ENCODE peak calls at places on chromosomes 13 and 19, in seven cellular contexts. V is smooth muscle cell of the brain vasculature; F is NCI-H345; J is naive thymus-derived CD8-positive, alpha-beta T cell; O is T follicular helper cell; T is IMR-90; G is foreskin keratinocyte. I is an unnamed sample.

GRCh38 chr19:47713046-47714021 is at the start of gene EHD2:
- DNase-seq in V (no peak), F (no peak), J (peak; percentile 7), O (no peak), T (peak; percentile 76), G (peak; percentile 53), I (peak; percentile 26)

GRCh38 chr19:21148681-21149080 is 6.8 kb downstream of the ZNF431 start:
- DNase-seq in V (no peak), F (no peak), J (no peak), O (no peak), T (no peak), G (no peak), I (no peak)

GRCh38 chr19:1605236-1606137 is at the start of gene UQCR11:
- DNase-seq in V (peak; percentile 85), F (peak; percentile 94), J (peak; percentile 87), O (peak; percentile 89), T (peak; percentile 96), G (peak; percentile 91), I (peak; percentile 79)

GRCh38 chr19:50792852-50793250 is 2.6 kb downstream of the ACP4 start:
- DNase-seq in V (no peak), F (no peak), J (no peak), O (no peak), T (no peak), G (no peak), I (no peak)

GRCh38 chr13:24900507-24900906 is 136.5 kb downstream of the RNF17 start:
- DNase-seq in V (no peak), F (no peak), J (no peak), O (no peak), T (no peak), G (no peak), I (no peak)

GRCh38 chr13:39036212-39036611 is 1.7 kb downstream of the PROSER1 start:
- DNase-seq in V (no peak), F (no peak), J (no peak), O (no peak), T (peak; percentile 4), G (peak; percentile 35), I (no peak)

GRCh38 chr19:5182811-5183210 is 157.8 kb downstream of the PTPRS start:
- DNase-seq in V (no peak), F (no peak), J (no peak), O (no peak), T (no peak), G (no peak), I (no peak)

GRCh38 chr19:48568345-48568886 is 16.4 kb downstream of the SULT2B1 start:
- DNase-seq in V (no peak), F (no peak), J (no peak), O (no peak), T (peak; percentile 88), G (peak; percentile 75), I (no peak)

GRCh38 chr19:18800079-18800478 is 9.0 kb upstream of the COMP start:
- DNase-seq in V (no peak), F (no peak), J (no peak), O (no peak), T (no peak), G (no peak), I (no peak)

GRCh38 chr13:37313383-37313782 is 207.9 kb upstream of the CSNK1A1L start:
- DNase-seq in V (no peak), F (no peak), J (no peak), O (no peak), T (peak; percentile 92), G (peak; percentile 98), I (no peak)

GRCh38 chr19:8577741-8578140 is 499 bp upstream of the MYO1F start:
- DNase-seq in V (no peak), F (no peak), J (no peak), O (no peak), T (no peak), G (no peak), I (no peak)

GRCh38 chr19:55305491-55305890 is 19.6 kb downstream of the TMEM150B start:
- DNase-seq in V (no peak), F (peak; percentile 22), J (peak; percentile 49), O (peak; percentile 51), T (no peak), G (no peak), I (peak; percentile 47)

GRCh38 chr19:35303357-35303915 is 11.5 kb downstream of the MAG start:
- DNase-seq in V (no peak), F (no peak), J (no peak), O (no peak), T (no peak), G (no peak), I (no peak)

GRCh38 chr13:29924951-29925350 is 74.5 kb upstream of the UBL3 start:
- DNase-seq in V (no peak), F (peak; percentile 29), J (no peak), O (no peak), T (no peak), G (peak; percentile 48), I (no peak)

GRCh38 chr13:79547821-79548220 is 66.9 kb downstream of the NDFIP2 start:
- DNase-seq in V (no peak), F (no peak), J (no peak), O (no peak), T (no peak), G (no peak), I (no peak)

GRCh38 chr19:36771275-36772231 is 1.1 kb downstream of the ZNF850 start:
- DNase-seq in V (peak; percentile 33), F (no peak), J (no peak), O (no peak), T (peak; percentile 87), G (peak; percentile 72), I (peak; percentile 4)

GRCh38 chr13:113539822-113540221 is 44.7 kb upstream of the TFDP1 start:
- DNase-seq in V (no peak), F (no peak), J (no peak), O (no peak), T (no peak), G (no peak), I (no peak)

GRCh38 chr19:15863272-15863671 is 34.6 kb downstream of the CYP4F2 start:
- DNase-seq in V (no peak), F (no peak), J (no peak), O (no peak), T (no peak), G (peak; percentile 72), I (no peak)

GRCh38 chr19:31220540-31220939 is 128.7 kb downstream of the TSHZ3 start:
- DNase-seq in V (no peak), F (no peak), J (no peak), O (no peak), T (no peak), G (peak; percentile 24), I (peak; percentile 21)

GRCh38 chr13:59480857-59481256 is 682.9 kb downstream of the DIAPH3 start:
- DNase-seq in V (no peak), F (no peak), J (no peak), O (no peak), T (no peak), G (no peak), I (no peak)

I was measured in CD4-positive, alpha-beta T cell.